ENCODE peak calls at places on chromosomes 1 and 21, in eight cellular contexts. E, H, T, N, X, B, R and Y are unnamed samples. For H3K4me1, the result is how much of the 10 kb centered on the place peaks cover.

GRCh38 chr1:66335859-66336640 is 197.9 kb upstream of the SGIP1 start:
- DNase-seq in T (peak), R (no peak), H (peak), B (peak), X (peak), E (peak), N (peak), Y (peak)

GRCh38 chr1:245370905-245371581 is 216.3 kb downstream of the KIF26B start:
- DNase-seq in X (peak), N (no peak), B (no peak), H (no peak), R (no peak), T (no peak), E (peak), Y (no peak)

GRCh38 chr1:226541631-226542622 is 6.6 kb upstream of the STUM start:
- DNase-seq in T (no peak), X (peak), N (no peak), H (no peak), R (no peak), B (peak), E (peak), Y (no peak)

GRCh38 chr1:28564310-28564709 is 11.4 kb downstream of the TRNAU1AP start:
- DNase-seq in X (no peak), N (no peak), E (no peak), B (no peak), R (no peak), T (no peak), H (no peak), Y (no peak)

GRCh38 chr1:94942171-94943128 is 15.5 kb upstream of the CNN3 start:
- DNase-seq in X (no peak), T (no peak), E (no peak), N (no peak), B (no peak), R (no peak), H (no peak), Y (no peak)

GRCh38 chr1:61253059-61253735 is 170.8 kb downstream of the NFIA start:
- DNase-seq in N (peak), R (peak), X (peak), B (peak), E (peak), T (no peak), H (peak), Y (peak)

GRCh38 chr21:44370771-44371410 is 17.5 kb downstream of the TRPM2 start:
- DNase-seq in H (no peak), R (no peak), E (no peak), N (no peak), B (peak), X (no peak), T (no peak), Y (no peak)

GRCh38 chr1:116465845-116466685 is 93.0 kb downstream of the ATP1A1 start:
- DNase-seq in B (no peak), E (no peak), T (no peak), N (no peak), H (no peak), X (no peak), R (no peak), Y (no peak)

GRCh38 chr1:183164350-183164749 is 21.7 kb upstream of the LAMC2 start:
- DNase-seq in R (no peak), E (no peak), X (no peak), B (no peak), N (no peak), T (no peak), H (peak), Y (no peak)

GRCh38 chr1:150807674-150808073 is 386 bp downstream of the CTSK start:
- DNase-seq in R (no peak), X (no peak), H (no peak), B (no peak), T (no peak), E (no peak), N (no peak), Y (no peak)

GRCh38 chr1:193697105-193697762 is 510.8 kb upstream of the B3GALT2 start:
- DNase-seq in R (no peak), X (no peak), H (no peak), E (no peak), N (no peak), T (no peak), B (no peak), Y (no peak)

GRCh38 chr1:83131692-83131955 is 867.3 kb downstream of the TTLL7 start:
- DNase-seq in R (no peak), E (no peak), T (no peak), H (no peak), N (no peak), X (no peak), B (no peak), Y (no peak)

GRCh38 chr1:227654431-227654830 is 80.7 kb downstream of the JMJD4 start:
- DNase-seq in T (no peak), E (no peak), B (no peak), X (no peak), N (no peak), R (no peak), H (no peak), Y (no peak)

GRCh38 chr1:43673261-43673660 is 23.3 kb downstream of the KDM4A start:
- DNase-seq in X (no peak), T (no peak), H (no peak), E (no peak), R (no peak), N (no peak), B (no peak), Y (no peak)

GRCh38 chr1:86207323-86207722 is 50.8 kb upstream of the COL24A1 start:
- DNase-seq in T (no peak), R (no peak), E (peak), H (no peak), N (no peak), X (peak), B (no peak), Y (no peak)

GRCh38 chr21:29194847-29195246 is 64.4 kb downstream of the MAP3K7CL start:
- DNase-seq in E (no peak), T (no peak), N (no peak), H (no peak), R (no peak), X (no peak), B (no peak), Y (no peak)
- H3K4me3 ChIP-seq in E (peak), T (no peak), N (no peak), H (no peak), R (no peak), X (peak), B (no peak), Y (no peak)

DNA sequence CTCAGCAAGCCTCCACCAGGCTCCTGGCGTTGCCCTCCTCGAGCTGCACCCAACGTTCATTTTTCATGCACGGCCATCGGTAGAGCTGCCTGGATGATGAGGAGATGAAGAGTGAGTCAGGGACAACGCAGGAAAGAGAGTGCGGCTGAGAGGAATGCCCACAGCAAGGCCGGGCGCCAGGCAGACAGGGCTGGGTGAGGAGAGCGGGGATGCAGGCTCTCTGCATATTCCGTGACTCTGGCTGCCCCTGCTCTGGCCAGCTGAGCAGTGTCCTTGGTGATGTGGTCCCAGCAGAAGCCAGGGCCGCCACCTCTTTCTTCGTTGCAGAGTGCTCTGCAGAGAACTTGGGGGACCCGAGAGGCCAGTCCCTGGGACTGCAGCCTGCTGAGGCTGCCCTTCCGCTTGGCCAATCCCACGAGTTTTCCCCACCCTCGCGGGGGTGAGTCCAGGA is 10.8 kb downstream of the UMODL1 start:
- DNase-seq in E (no peak), X (no peak), H (no peak), N (no peak), T (no peak), R (no peak), B (no peak), Y (no peak)
- H3K4me1 ChIP-seq in E (under half), X (under half), H (under half), N (under half), T (under half), R (under half), B (under half), Y (half or more)

GRCh38 chr1:212701910-212702309 is 2.3 kb upstream of the BATF3 start:
- DNase-seq in E (no peak), H (no peak), R (no peak), X (no peak), T (no peak), B (no peak), N (no peak), Y (no peak)
- H3K4me3 ChIP-seq in E (no peak), H (no peak), R (no peak), X (no peak), T (no peak), B (no peak), N (no peak), Y (no peak)

GRCh38 chr1:160550572-160551034 is 27.5 kb upstream of the SLAMF6 start:
- DNase-seq in H (no peak), X (peak), B (no peak), T (peak), R (no peak), E (no peak), N (no peak), Y (peak)

GRCh38 chr1:160548960-160549664 is 26.1 kb upstream of the SLAMF6 start:
- DNase-seq in E (no peak), X (no peak), B (no peak), R (peak), H (no peak), N (no peak), T (no peak), Y (peak)

GRCh38 chr1:160547371-160547901 is 24.4 kb upstream of the SLAMF6 start:
- DNase-seq in T (no peak), E (no peak), B (no peak), X (no peak), N (no peak), R (no peak), H (no peak), Y (peak)

GRCh38 chr1:160548183-160548582 is 25.1 kb upstream of the SLAMF6 start:
- DNase-seq in T (no peak), B (no peak), N (no peak), H (no peak), X (no peak), R (no peak), E (no peak), Y (no peak)

GRCh38 chr1:160549665-160550006 is 26.6 kb upstream of the SLAMF6 start:
- DNase-seq in X (no peak), E (no peak), N (no peak), H (no peak), T (no peak), B (no peak), R (no peak), Y (no peak)
- H3K4me1 ChIP-seq in X (under half), E (under half), N (under half), H (under half), T (under half), B (under half), R (half or more), Y (half or more)

DNA sequence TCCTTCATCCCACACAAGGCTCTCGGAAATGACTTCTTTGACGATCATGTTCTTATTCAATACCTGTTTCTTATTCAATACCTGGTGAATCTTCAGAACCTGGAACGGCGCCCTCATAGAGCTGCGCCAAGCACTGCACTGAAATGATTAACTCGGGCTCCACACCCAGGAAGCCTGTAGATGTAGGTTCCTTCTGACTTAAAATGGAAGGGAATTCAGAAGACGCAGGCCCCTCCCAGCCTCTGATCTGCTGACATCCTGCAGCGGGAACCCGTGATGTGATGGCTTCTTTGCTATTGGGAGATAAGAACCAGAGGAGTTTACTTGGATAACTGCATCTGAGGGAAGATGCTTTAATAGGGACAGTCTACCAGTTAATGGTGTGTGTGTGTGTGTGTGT is 380.1 kb downstream of the SIPA1L2 start:
- DNase-seq in T (no peak), N (no peak), H (no peak), B (no peak), X (no peak), E (no peak), R (no peak), Y (no peak)
- H3K4me3 ChIP-seq in T (no peak), N (no peak), H (no peak), B (no peak), X (no peak), E (no peak), R (no peak), Y (no peak)

GRCh38 chr1:17565551-17565971 is 26.1 kb downstream of the ARHGEF10L start:
- DNase-seq in R (no peak), H (no peak), E (no peak), N (no peak), T (no peak), B (no peak), X (no peak), Y (no peak)

GRCh38 chr1:17563494-17564281 is 24.2 kb downstream of the ARHGEF10L start:
- DNase-seq in B (peak), H (no peak), X (peak), E (peak), T (no peak), R (no peak), N (no peak), Y (no peak)

GRCh38 chr1:17562375-17562774 is 22.9 kb downstream of the ARHGEF10L start:
- DNase-seq in X (no peak), H (no peak), T (no peak), E (no peak), B (no peak), R (no peak), N (no peak), Y (no peak)

GRCh38 chr1:17566892-17567291 is 27.4 kb downstream of the ARHGEF10L start:
- DNase-seq in X (no peak), E (no peak), R (no peak), T (no peak), H (no peak), B (no peak), N (no peak), Y (no peak)

GRCh38 chr1:17564458-17565393 is 25.2 kb downstream of the ARHGEF10L start:
- DNase-seq in B (peak), R (no peak), H (peak), E (no peak), X (no peak), N (peak), T (no peak), Y (no peak)
- H3K4me1 ChIP-seq in B (half or more), R (under half), H (under half), E (half or more), X (half or more), N (under half), T (under half), Y (under half)